ENCODE peak calls at places on chromosomes 7 and 10, in five cellular contexts. L, R, Y, X and D are unnamed samples.

GRCh38 chr10:86512137-86512536 is 9.5 kb downstream of the WAPL start:
- DNase-seq in L (no peak), R (no peak), Y (no peak), X (no peak), D (no peak)

GRCh38 chr10:22628309-22628708 is 86.1 kb downstream of the PIP4K2A start:
- DNase-seq in L (no peak), R (no peak), Y (no peak), X (no peak), D (no peak)

GRCh38 chr10:106378251-106378650 is 786.3 kb downstream of the SORCS1 start:
- DNase-seq in L (no peak), R (no peak), Y (no peak), X (no peak), D (no peak)

GRCh38 chr7:147759327-147759943 is 831.1 kb upstream of the C7orf33 start:
- DNase-seq in L (no peak), R (no peak), Y (no peak), X (no peak), D (no peak)

GRCh38 chr7:45446195-45446944 is 127.8 kb upstream of the ADCY1 start:
- DNase-seq in L (no peak), R (no peak), Y (peak; percentile 90), X (no peak), D (peak; percentile 53)

GRCh38 chr7:95472521-95473160 is 13.1 kb upstream of the ASB4 start:
- DNase-seq in L (no peak), R (peak; percentile 62), Y (peak; percentile 8), X (no peak), D (no peak)

GRCh38 chr7:75687246-75688088 is 51.3 kb downstream of the HIP1 start:
- DNase-seq in L (no peak), R (no peak), Y (no peak), X (no peak), D (no peak)

GRCh38 chr10:12898271-12898670 is 103.2 kb downstream of the CCDC3 start:
- DNase-seq in L (no peak), R (no peak), Y (no peak), X (no peak), D (no peak)

GRCh38 chr10:34163075-34163905 is 651.8 kb downstream of the PARD3 start:
- DNase-seq in L (no peak), R (peak; percentile 9), Y (no peak), X (no peak), D (no peak)

GRCh38 chr7:15603124-15603523 is 41.3 kb upstream of the AGMO start:
- DNase-seq in L (no peak), R (peak; percentile 2), Y (no peak), X (no peak), D (no peak)

DNA sequence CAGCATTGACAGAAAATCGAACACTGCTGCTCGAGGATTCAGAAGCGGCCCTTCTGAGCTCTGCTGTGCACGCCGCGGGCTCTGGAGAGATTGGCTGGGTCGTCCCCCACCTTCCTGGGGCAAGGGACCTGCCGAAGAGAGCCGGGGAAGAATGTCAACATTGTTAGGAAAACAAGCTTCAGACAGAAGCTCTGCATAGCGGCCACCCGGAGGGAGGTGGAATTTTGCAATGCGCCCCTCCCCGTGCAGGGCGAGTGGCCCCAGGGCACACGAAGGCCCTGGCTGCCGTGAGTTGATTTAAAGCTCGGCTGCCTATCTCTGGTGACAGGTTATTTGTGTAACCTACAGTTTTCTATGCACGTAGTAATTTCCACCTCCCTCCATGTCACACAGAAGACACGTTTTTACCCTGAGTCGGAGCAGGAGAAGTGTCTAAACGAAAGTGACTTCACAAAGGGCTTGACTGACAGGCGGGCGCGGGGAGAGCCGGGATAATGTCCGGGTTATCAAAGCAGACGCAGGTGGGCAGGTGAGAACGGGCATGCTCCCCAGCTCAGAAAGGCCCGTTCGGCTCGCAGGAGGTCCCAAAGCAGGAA is 84.7 kb downstream of the PDGFA start:
- DNase-seq in L (no peak), R (no peak), Y (no peak), X (no peak), D (no peak)
- H3K4me3 ChIP-seq in L (no peak overlapping the region), R (no peak overlapping the region), Y (no peak overlapping the region), X (no peak overlapping the region), D (no peak overlapping the region)

GRCh38 chr10:100151901-100152300 is 33.9 kb downstream of the ERLIN1 start:
- DNase-seq in L (no peak), R (no peak), Y (no peak), X (no peak), D (no peak)
- H3K4me3 ChIP-seq in L (no peak overlapping the region), R (no peak overlapping the region), Y (no peak overlapping the region), X (no peak overlapping the region), D (no peak overlapping the region)

GRCh38 chr10:42955493-42955889 is 121.4 kb upstream of the RET start:
- DNase-seq in L (no peak), R (no peak), Y (no peak), X (no peak), D (no peak)

GRCh38 chr10:42952358-42952757 is 124.5 kb upstream of the RET start:
- DNase-seq in L (no peak), R (no peak), Y (peak; percentile 4), X (no peak), D (no peak)

GRCh38 chr10:42954776-42955492 is 121.9 kb upstream of the RET start:
- DNase-seq in L (no peak), R (no peak), Y (no peak), X (no peak), D (no peak)

GRCh38 chr10:42952931-42953683 is 123.8 kb upstream of the RET start:
- DNase-seq in L (no peak), R (no peak), Y (no peak), X (no peak), D (no peak)

DNA sequence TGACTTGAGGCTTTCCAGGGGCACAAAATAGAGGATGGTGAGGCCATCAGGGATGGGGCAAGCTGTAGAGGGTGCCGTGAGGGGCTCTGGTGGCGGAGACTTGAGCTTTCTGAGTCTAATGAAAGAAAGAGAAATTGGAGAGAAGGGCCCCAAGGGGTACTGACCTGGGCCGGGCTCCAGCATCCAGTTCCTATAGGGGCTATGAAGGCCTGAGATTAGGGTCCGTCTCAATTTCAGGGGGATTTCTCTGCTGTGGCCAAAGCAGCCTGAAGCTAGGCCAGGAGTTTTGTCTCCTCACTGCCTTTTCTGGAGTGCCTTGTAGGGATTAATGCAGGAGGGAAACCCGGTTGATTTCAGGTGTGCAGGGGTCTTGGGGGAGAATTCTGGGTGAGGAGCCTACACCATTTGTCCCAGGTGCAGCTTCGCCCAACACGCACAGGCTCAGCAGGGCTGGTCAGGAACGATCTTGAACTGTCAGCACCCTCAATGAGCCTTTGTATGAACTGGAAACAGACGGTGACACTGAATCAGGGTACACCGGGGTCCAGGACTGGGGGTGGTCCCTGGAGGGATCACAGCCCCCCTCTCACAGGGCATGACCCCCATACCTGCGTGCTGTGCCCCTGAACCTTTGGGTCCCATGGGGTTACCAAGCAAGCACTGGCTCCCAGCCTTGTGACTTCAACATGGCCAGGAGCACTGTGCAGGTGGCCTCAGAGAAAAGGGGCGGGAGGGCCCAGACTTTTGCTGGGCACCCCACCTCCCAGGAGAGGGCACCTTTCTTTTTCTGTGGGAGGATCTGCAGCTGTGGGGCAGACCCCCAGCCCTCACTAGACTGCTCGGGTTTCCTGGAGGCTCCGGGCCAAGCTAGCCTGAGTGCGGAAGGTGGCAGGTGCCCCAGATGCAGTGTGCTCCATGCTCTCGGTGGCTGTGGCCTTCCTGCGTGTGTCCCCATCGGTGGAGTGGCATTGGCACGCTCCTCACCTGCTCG is 122.9 kb upstream of the RET start:
- DNase-seq in L (no peak), R (no peak), Y (no peak), X (no peak), D (no peak)
- H3K4me3 ChIP-seq in L (no peak overlapping the region), R (no peak overlapping the region), Y (no peak overlapping the region), X (no peak overlapping the region), D (no peak overlapping the region)

GRCh38 chr7:117324940-117325339 is 2.1 kb upstream of the WNT2 start:
- DNase-seq in L (no peak), R (no peak), Y (no peak), X (no peak), D (no peak)
- H3K4me3 ChIP-seq in L (no peak overlapping the region), R (peak overlapping the region; percentile 63), Y (no peak overlapping the region), X (no peak overlapping the region), D (no peak overlapping the region)

DNA sequence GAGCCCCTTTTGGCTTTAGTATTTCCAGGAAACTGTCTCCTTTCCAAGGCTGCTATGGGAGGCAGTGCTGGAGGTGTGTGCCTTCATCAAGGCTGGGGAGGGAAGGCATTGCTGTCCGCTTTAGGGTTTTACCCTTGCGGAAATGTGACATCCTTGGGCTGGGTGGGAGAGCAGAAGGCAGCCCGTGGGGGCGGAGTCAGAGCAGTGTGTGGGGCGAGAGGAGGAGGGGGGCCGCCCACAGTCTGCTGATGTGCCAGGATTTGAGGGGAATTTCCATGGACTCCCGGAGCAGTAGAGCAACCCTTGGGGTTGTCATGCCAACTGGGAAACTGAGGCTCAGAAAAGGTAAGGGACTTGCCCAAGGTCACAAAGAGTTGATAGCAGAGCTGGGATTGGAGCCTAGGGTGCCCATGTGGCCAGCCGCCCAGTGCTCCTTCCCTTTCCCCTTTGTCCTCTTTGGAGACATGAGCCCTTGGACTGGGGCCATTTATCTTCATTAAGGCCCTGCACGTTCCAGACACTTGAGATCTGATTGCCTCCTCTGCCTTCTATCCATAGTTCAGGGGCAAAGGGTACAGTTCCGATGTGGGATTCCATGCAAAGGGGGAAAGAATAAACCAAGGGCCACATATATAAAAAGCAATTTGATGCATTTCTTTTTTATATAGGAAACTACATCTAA is 22.2 kb downstream of the TSPAN15 start:
- DNase-seq in L (no peak), R (no peak), Y (no peak), X (no peak), D (no peak)
- H3K4me3 ChIP-seq in L (no peak overlapping the region), R (no peak overlapping the region), Y (no peak overlapping the region), X (no peak overlapping the region), D (no peak overlapping the region)

GRCh38 chr10:13990392-13990805 is 340.3 kb downstream of the FRMD4A start:
- DNase-seq in L (no peak), R (peak; percentile 55), Y (no peak), X (no peak), D (no peak)
- H3K4me3 ChIP-seq in L (no peak overlapping the region), R (no peak overlapping the region), Y (no peak overlapping the region), X (no peak overlapping the region), D (no peak overlapping the region)

GRCh38 chr10:31605426-31605825 is 286.4 kb downstream of the ZEB1 start:
- DNase-seq in L (no peak), R (no peak), Y (no peak), X (no peak), D (no peak)

GRCh38 chr10:31602541-31603244 is 283.7 kb downstream of the ZEB1 start:
- DNase-seq in L (no peak), R (peak; percentile 84), Y (peak; percentile 45), X (no peak), D (no peak)

GRCh38 chr10:31603245-31604087 is 284.4 kb downstream of the ZEB1 start:
- DNase-seq in L (peak; percentile 35), R (peak; percentile 96), Y (peak; percentile 81), X (peak; percentile 43), D (peak; percentile 67)

GRCh38 chr10:31604646-31605170 is 285.7 kb downstream of the ZEB1 start:
- DNase-seq in L (no peak), R (no peak), Y (no peak), X (no peak), D (no peak)

GRCh38 chr10:31604141-31604540 is 285.1 kb downstream of the ZEB1 start:
- DNase-seq in L (no peak), R (peak; percentile 43), Y (no peak), X (no peak), D (no peak)
- H3K4me3 ChIP-seq in L (no peak overlapping the region), R (no peak overlapping the region), Y (no peak overlapping the region), X (peak overlapping the region; percentile 68), D (no peak overlapping the region)

GRCh38 chr10:102247724-102248123 is 2.4 kb downstream of the GBF1 start:
- DNase-seq in L (no peak), R (no peak), Y (no peak), X (no peak), D (no peak)
- H3K4me3 ChIP-seq in L (no peak overlapping the region), R (peak overlapping the region; percentile 58), Y (no peak overlapping the region), X (no peak overlapping the region), D (peak overlapping the region; percentile 99)